ENCODE peak calls at places on chromosomes 13 and 19, in five cellular contexts. H, U, Z, S and X are unnamed samples.

GRCh38 chr13:68304287-68304893 is 1074.3 kb upstream of the PCDH9 start:
- DNase-seq in Z (peak; percentile 47), H (no peak), S (peak; percentile 40), U (no peak), X (peak; percentile 5)

GRCh38 chr13:71290963-71291937 is 575.8 kb downstream of the DACH1 start:
- DNase-seq in Z (peak; percentile 81), H (no peak), S (peak; percentile 20), U (no peak), X (no peak)

GRCh38 chr13:49791753-49792549 is 531 bp downstream of the KPNA3 start:
- DNase-seq in S (peak; percentile 52), Z (peak; percentile 41), H (peak; percentile 49), U (peak; percentile 64), X (peak; percentile 54)

GRCh38 chr19:33376423-33376822 is 2.9 kb downstream of the CEBPG start:
- DNase-seq in Z (peak; percentile 70), U (no peak), S (peak; percentile 79), H (no peak), X (no peak)

GRCh38 chr13:52780092-52780491 is 40.5 kb upstream of the CNMD start:
- DNase-seq in U (no peak), S (no peak), Z (no peak), H (no peak), X (no peak)

GRCh38 chr13:75419656-75420055 is 62.3 kb downstream of the TBC1D4 start:
- DNase-seq in U (no peak), H (no peak), Z (peak; percentile 54), S (no peak), X (no peak)

GRCh38 chr13:110103026-110103425 is 203.9 kb downstream of the COL4A1 start:
- DNase-seq in U (no peak), Z (no peak), H (no peak), S (no peak), X (no peak)

GRCh38 chr19:41407271-41407670 is 9.7 kb downstream of the BCKDHA start:
- DNase-seq in S (no peak), Z (no peak), H (peak; percentile 67), U (no peak), X (no peak)

GRCh38 chr19:18322318-18322758 is 538 bp downstream of the LSM4 start:
- DNase-seq in U (no peak), S (peak; percentile 82), H (no peak), Z (peak; percentile 46), X (no peak)

GRCh38 chr19:34985249-34986022 is 14.7 kb upstream of the GRAMD1A start:
- DNase-seq in Z (no peak), H (peak; percentile 67), S (no peak), U (peak; percentile 60), X (no peak)

GRCh38 chr19:34979819-34980640 is 16.0 kb upstream of the ZNF792 start:
- DNase-seq in H (no peak), U (no peak), Z (no peak), S (no peak), X (no peak)

GRCh38 chr19:34984287-34984686 is 15.8 kb upstream of the GRAMD1A start:
- DNase-seq in H (no peak), S (no peak), U (no peak), Z (no peak), X (no peak)

GRCh38 chr19:34983786-34984185 is 16.3 kb upstream of the GRAMD1A start:
- DNase-seq in Z (no peak), U (no peak), H (no peak), S (no peak), X (no peak)

DNA sequence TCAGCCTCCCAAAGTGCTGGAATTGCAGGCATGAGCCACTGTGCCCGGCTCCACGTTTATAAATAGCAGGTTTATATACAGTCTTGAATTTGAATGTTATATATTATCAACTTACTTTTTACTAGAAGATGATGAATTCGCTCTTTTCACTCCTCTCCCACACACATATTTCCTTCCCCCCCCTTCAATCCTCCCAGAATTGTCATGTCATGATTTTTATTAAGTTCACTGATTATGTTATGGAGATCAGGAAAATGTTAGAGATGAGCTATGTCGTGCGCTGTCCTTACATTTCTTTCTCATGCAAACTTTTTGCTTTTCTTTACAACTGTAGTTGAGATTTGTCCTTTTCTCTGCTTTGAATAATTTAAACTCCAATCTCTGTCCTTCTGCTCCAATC is 17.8 kb upstream of the GRAMD1A start:
- DNase-seq in Z (no peak), U (no peak), H (no peak), S (no peak), X (no peak)
- H2BK12ac ChIP-seq in Z (no peak overlapping the region), U (no peak overlapping the region), H (no peak overlapping the region), S (no peak overlapping the region), X (no peak overlapping the region)

GRCh38 chr19:55599468-55600335 is at the start of the genes FIZ1 and ZNF524:
- DNase-seq in Z (peak; percentile 96), H (peak; percentile 98), U (peak; percentile 97), S (peak; percentile 99), X (peak; percentile 99)
- H4K8ac ChIP-seq in Z (peak within 1 kb of the TSS; percentile 97), H (peak within 1 kb of the TSS; percentile 86), U (peak within 1 kb of the TSS; percentile 100), S (peak within 1 kb of the TSS; percentile 99), X (peak within 1 kb of the TSS; percentile 99)

GRCh38 chr13:107960301-107960700 is 255.0 kb downstream of the LIG4 start:
- DNase-seq in S (no peak), H (no peak), U (no peak), Z (no peak), X (no peak)
- H2BK12ac ChIP-seq in S (no peak overlapping the region), H (no peak overlapping the region), U (no peak overlapping the region), Z (no peak overlapping the region), X (no peak overlapping the region)

GRCh38 chr13:23790591-23791170 is 98.5 kb downstream of the MIPEP start:
- DNase-seq in Z (no peak), S (peak; percentile 65), H (no peak), U (no peak), X (no peak)

GRCh38 chr13:23796546-23796945 is 92.7 kb downstream of the MIPEP start:
- DNase-seq in U (no peak), Z (no peak), H (no peak), S (peak; percentile 58), X (no peak)

GRCh38 chr13:23792680-23793079 is 96.5 kb downstream of the MIPEP start:
- DNase-seq in S (no peak), U (no peak), Z (no peak), H (no peak), X (no peak)

GRCh38 chr13:23794267-23795161 is 94.7 kb downstream of the MIPEP start:
- DNase-seq in U (no peak), S (peak; percentile 71), Z (peak; percentile 73), H (no peak), X (no peak)

DNA sequence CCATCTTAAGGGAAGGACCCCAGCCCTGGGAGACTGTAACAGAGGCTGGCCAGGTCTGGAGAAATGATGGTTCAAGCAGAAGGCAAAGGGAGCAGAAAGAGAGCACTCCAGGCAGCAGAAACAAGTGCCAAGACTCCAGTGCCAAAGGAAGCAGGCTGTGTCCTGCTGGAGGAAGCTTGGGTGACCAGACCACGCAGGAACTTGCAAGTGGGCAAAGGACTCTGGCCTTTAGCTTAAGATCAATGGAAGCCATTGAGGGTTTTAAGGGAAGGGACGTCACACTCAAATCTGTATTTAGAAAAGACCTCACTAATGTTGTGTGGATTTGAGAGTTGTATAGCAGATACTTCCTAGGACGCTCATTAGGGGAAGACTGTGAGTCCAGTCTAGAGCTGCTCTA is 95.5 kb downstream of the MIPEP start:
- DNase-seq in S (no peak), H (no peak), Z (no peak), U (no peak), X (no peak)
- H4K8ac ChIP-seq in S (peak overlapping the region; percentile 7), H (no peak overlapping the region), Z (no peak overlapping the region), U (no peak overlapping the region), X (no peak overlapping the region)

DNA sequence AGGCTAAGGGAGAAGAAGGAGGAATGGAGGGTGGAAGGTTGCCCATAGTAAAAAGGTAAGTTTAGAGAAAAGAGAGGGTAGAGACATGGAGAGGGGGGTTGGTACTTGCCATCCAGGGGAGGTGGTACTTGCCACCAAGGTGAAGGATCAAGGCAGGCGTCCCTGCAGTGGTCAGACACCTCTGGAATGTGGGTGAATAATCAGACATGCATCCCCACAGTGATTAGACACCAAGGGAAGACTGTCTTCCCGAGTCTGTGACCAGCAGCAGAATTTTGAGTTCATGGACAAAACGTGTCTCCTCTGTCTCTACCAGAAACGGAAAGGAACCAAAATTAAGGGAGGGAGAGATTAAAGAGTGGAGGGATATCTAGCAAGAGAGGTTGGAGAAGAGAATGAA is 27.1 kb upstream of the IGFL1 start:
- DNase-seq in U (no peak), Z (peak; percentile 42), S (no peak), H (no peak), X (no peak)
- H2BK12ac ChIP-seq in U (no peak overlapping the region), Z (no peak overlapping the region), S (no peak overlapping the region), H (no peak overlapping the region), X (no peak overlapping the region)

GRCh38 chr19:8366961-8367326 is 3.0 kb downstream of the ANGPTL4 start:
- DNase-seq in H (no peak), Z (peak; percentile 50), S (no peak), U (no peak), X (no peak)

GRCh38 chr19:8366121-8366581 is 2.2 kb downstream of the ANGPTL4 start:
- DNase-seq in U (no peak), H (no peak), Z (peak; percentile 37), S (peak; percentile 25), X (no peak)

GRCh38 chr19:8368136-8368535 is 4.2 kb downstream of the ANGPTL4 start:
- DNase-seq in H (no peak), Z (peak; percentile 81), U (no peak), S (peak; percentile 21), X (no peak)

GRCh38 chr19:8370176-8371010 is 6.4 kb downstream of the ANGPTL4 start:
- DNase-seq in S (peak; percentile 71), Z (peak; percentile 71), U (no peak), H (no peak), X (no peak)

GRCh38 chr19:8367327-8368001 is 3.5 kb downstream of the ANGPTL4 start:
- DNase-seq in U (peak; percentile 61), H (peak; percentile 86), Z (peak; percentile 98), S (peak; percentile 99), X (peak; percentile 33)
- H4K8ac ChIP-seq in U (peak overlapping the region; percentile 73), H (no peak overlapping the region), Z (peak overlapping the region; percentile 14), S (peak overlapping the region; percentile 70), X (no peak overlapping the region)

DNA sequence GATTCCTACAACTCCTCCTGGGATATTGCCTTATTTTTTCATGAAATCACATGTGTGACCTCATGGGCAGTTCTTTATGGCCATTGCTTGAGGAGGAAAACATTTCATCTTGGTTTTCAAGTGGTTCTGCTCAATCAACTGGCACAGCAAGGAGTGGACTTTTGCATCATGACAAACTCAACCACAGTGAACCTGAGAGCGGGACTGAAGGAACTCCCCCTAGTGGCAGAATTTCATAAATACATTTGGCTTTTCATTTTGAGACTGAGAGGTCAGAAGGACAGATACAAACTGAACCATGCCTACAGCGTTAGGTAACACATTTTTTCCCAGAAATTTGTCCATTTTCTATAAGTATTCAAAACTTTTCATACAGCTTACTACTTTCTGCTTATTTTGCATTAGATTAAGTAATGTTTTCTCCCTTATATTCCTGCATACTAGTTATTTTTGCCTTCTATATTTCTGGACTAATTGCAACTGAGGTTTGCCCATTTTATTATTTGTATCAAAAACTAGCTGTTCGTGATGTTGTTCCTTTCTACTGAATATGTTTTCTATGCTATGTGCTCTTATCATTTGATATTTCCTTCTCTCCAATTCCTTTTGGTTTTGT is 13.4 kb upstream of the SIGLEC12 start:
- DNase-seq in H (no peak), Z (peak; percentile 86), S (peak; percentile 52), U (no peak), X (peak; percentile 23)
- H2BK12ac ChIP-seq in H (no peak overlapping the region), Z (no peak overlapping the region), S (no peak overlapping the region), U (no peak overlapping the region), X (no peak overlapping the region)

DNA sequence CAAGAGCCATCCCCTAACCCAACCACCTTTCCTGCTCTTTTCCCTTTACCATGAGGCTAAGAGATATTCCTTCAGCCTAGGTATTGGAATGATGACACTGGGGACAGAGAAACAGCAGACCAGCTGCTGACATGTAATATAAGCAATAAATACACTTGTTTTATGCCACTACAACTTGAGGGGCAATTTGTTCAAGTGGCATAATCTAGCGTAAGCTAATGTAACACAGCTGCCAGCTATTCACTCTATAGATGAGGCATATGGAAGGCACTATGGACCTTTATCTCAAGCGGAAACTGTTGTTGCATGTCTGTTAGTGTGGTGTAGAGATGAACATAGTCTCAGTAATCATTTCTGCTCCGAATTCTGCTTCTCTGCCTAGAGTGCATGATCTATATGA is 111.1 kb downstream of the STARD13 start:
- DNase-seq in H (no peak), Z (no peak), U (no peak), S (no peak), X (no peak)
- H4K8ac ChIP-seq in H (no peak overlapping the region), Z (no peak overlapping the region), U (no peak overlapping the region), S (no peak overlapping the region), X (no peak overlapping the region)